ENCODE peak calls at places on chromosomes 4 and X, in nine cellular contexts. One of them, this sample, is unnamed.
A peak's percentile ranks its signal among the peaks of the same experiment; 100 is the strongest.

GRCh38 chr4:167435786-167436185 is 201.5 kb upstream of the SPOCK3 start:
- DNase-seq in right lobe of liver: no peak
- DNase-seq in HCT116: no peak
- DNase-seq in neural progenitor cell: no peak
- DNase-seq in cardiac fibroblast: no peak
- DNase-seq in NB4: no peak
- DNase-seq in endothelial cell of umbilical vein: no peak
- DNase-seq in upper lobe of left lung: no peak
- DNase-seq in RWPE1: no peak
- DNase-seq in this sample: no peak

GRCh38 chrX:32998776-32999175 is 212.6 kb downstream of the DMD start:
- DNase-seq in HCT116: no peak
- DNase-seq in endothelial cell of umbilical vein: no peak
- DNase-seq in cardiac fibroblast: no peak
- DNase-seq in RWPE1: no peak
- DNase-seq in upper lobe of left lung: no peak
- DNase-seq in neural progenitor cell: no peak
- DNase-seq in right lobe of liver: no peak
- DNase-seq in NB4: no peak
- DNase-seq in this sample: no peak

GRCh38 chr4:179097741-179098140 is 1655.5 kb upstream of the AGA start:
- DNase-seq in neural progenitor cell: peak; percentile 74
- DNase-seq in RWPE1: no peak
- DNase-seq in NB4: peak; percentile 30
- DNase-seq in cardiac fibroblast: no peak
- DNase-seq in HCT116: no peak
- DNase-seq in right lobe of liver: no peak
- DNase-seq in endothelial cell of umbilical vein: no peak
- DNase-seq in upper lobe of left lung: no peak
- DNase-seq in this sample: no peak

GRCh38 chr4:124433500-124433899 is 279.0 kb downstream of the ANKRD50 start:
- DNase-seq in HCT116: no peak
- DNase-seq in right lobe of liver: no peak
- DNase-seq in neural progenitor cell: no peak
- DNase-seq in endothelial cell of umbilical vein: peak; percentile 76
- DNase-seq in NB4: no peak
- DNase-seq in RWPE1: no peak
- DNase-seq in cardiac fibroblast: peak; percentile 96
- DNase-seq in upper lobe of left lung: no peak
- DNase-seq in this sample: no peak

GRCh38 chr4:145347684-145348083 is 134.0 kb upstream of the SMAD1 start:
- DNase-seq in NB4: no peak
- DNase-seq in HCT116: no peak
- DNase-seq in endothelial cell of umbilical vein: no peak
- DNase-seq in upper lobe of left lung: no peak
- DNase-seq in right lobe of liver: no peak
- DNase-seq in cardiac fibroblast: no peak
- DNase-seq in neural progenitor cell: no peak
- DNase-seq in RWPE1: no peak
- DNase-seq in this sample: no peak

GRCh38 chr4:177461606-177462005 is 19.4 kb upstream of the AGA start:
- DNase-seq in cardiac fibroblast: peak; percentile 78
- DNase-seq in right lobe of liver: no peak
- DNase-seq in upper lobe of left lung: no peak
- DNase-seq in RWPE1: no peak
- DNase-seq in HCT116: no peak
- DNase-seq in endothelial cell of umbilical vein: no peak
- DNase-seq in NB4: no peak
- DNase-seq in neural progenitor cell: no peak
- DNase-seq in this sample: no peak

GRCh38 chr4:107737470-107737869 is 17.4 kb upstream of the PAPSS1 start:
- DNase-seq in cardiac fibroblast: no peak
- DNase-seq in HCT116: no peak
- DNase-seq in upper lobe of left lung: no peak
- DNase-seq in neural progenitor cell: no peak
- DNase-seq in endothelial cell of umbilical vein: no peak
- DNase-seq in RWPE1: no peak
- DNase-seq in NB4: no peak
- DNase-seq in right lobe of liver: no peak
- DNase-seq in this sample: no peak

GRCh38 chr4:5018603-5019002 is 655 bp downstream of the CYTL1 start:
- DNase-seq in RWPE1: no peak
- DNase-seq in neural progenitor cell: no peak
- DNase-seq in right lobe of liver: no peak
- DNase-seq in HCT116: no peak
- DNase-seq in cardiac fibroblast: no peak
- DNase-seq in endothelial cell of umbilical vein: no peak
- DNase-seq in upper lobe of left lung: no peak
- DNase-seq in NB4: peak; percentile 65
- DNase-seq in this sample: no peak

GRCh38 chr4:156347412-156348075 is 393.9 kb upstream of the CTSO start:
- DNase-seq in right lobe of liver: no peak
- DNase-seq in neural progenitor cell: no peak
- DNase-seq in cardiac fibroblast: peak; percentile 51
- DNase-seq in NB4: no peak
- DNase-seq in endothelial cell of umbilical vein: no peak
- DNase-seq in upper lobe of left lung: no peak
- DNase-seq in HCT116: peak; percentile 81
- DNase-seq in RWPE1: peak; percentile 29
- DNase-seq in this sample: no peak

GRCh38 chr4:13349096-13349495 is 135.0 kb downstream of the RAB28 start:
- DNase-seq in HCT116: no peak
- DNase-seq in RWPE1: no peak
- DNase-seq in right lobe of liver: no peak
- DNase-seq in endothelial cell of umbilical vein: no peak
- DNase-seq in cardiac fibroblast: peak; percentile 71
- DNase-seq in neural progenitor cell: no peak
- DNase-seq in upper lobe of left lung: no peak
- DNase-seq in NB4: no peak
- DNase-seq in this sample: no peak

GRCh38 chr4:98433608-98434198 is 172.5 kb downstream of the RAP1GDS1 start:
- DNase-seq in RWPE1: no peak
- DNase-seq in right lobe of liver: no peak
- DNase-seq in HCT116: no peak
- DNase-seq in endothelial cell of umbilical vein: no peak
- DNase-seq in neural progenitor cell: no peak
- DNase-seq in upper lobe of left lung: no peak
- DNase-seq in cardiac fibroblast: no peak
- DNase-seq in NB4: no peak
- DNase-seq in this sample: no peak

GRCh38 chr4:145523117-145523516 is 41.5 kb downstream of the SMAD1 start:
- DNase-seq in cardiac fibroblast: peak; percentile 53
- DNase-seq in RWPE1: no peak
- DNase-seq in neural progenitor cell: no peak
- DNase-seq in NB4: peak; percentile 2
- DNase-seq in right lobe of liver: no peak
- DNase-seq in endothelial cell of umbilical vein: no peak
- DNase-seq in HCT116: no peak
- DNase-seq in upper lobe of left lung: no peak
- DNase-seq in this sample: no peak

GRCh38 chr4:146211440-146211839 is 2.9 kb upstream of the REELD1 start:
- DNase-seq in neural progenitor cell: no peak
- DNase-seq in RWPE1: no peak
- DNase-seq in HCT116: no peak
- DNase-seq in right lobe of liver: no peak
- DNase-seq in upper lobe of left lung: no peak
- DNase-seq in endothelial cell of umbilical vein: no peak
- DNase-seq in NB4: no peak
- DNase-seq in cardiac fibroblast: no peak
- DNase-seq in this sample: no peak

GRCh38 chr4:113591982-113592381 is 169.6 kb downstream of the CAMK2D start:
- DNase-seq in upper lobe of left lung: no peak
- DNase-seq in neural progenitor cell: no peak
- DNase-seq in right lobe of liver: no peak
- DNase-seq in NB4: no peak
- DNase-seq in cardiac fibroblast: no peak
- DNase-seq in RWPE1: no peak
- DNase-seq in HCT116: no peak
- DNase-seq in endothelial cell of umbilical vein: no peak
- DNase-seq in this sample: no peak

GRCh38 chrX:38816158-38816557 is 14.9 kb downstream of the MID1IP1 start:
- DNase-seq in endothelial cell of umbilical vein: no peak
- DNase-seq in right lobe of liver: no peak
- DNase-seq in cardiac fibroblast: no peak
- DNase-seq in HCT116: no peak
- DNase-seq in NB4: peak; percentile 9
- DNase-seq in RWPE1: no peak
- DNase-seq in neural progenitor cell: no peak
- DNase-seq in upper lobe of left lung: no peak
- DNase-seq in this sample: no peak

GRCh38 chr4:110742148-110742547 is 119.3 kb upstream of the PITX2 start:
- DNase-seq in RWPE1: no peak
- DNase-seq in right lobe of liver: no peak
- DNase-seq in cardiac fibroblast: no peak
- DNase-seq in upper lobe of left lung: no peak
- DNase-seq in NB4: no peak
- DNase-seq in HCT116: no peak
- DNase-seq in neural progenitor cell: no peak
- DNase-seq in endothelial cell of umbilical vein: peak; percentile 13
- DNase-seq in this sample: no peak
- TF ChIP-seq CTCF in RWPE1: no peak
- TF ChIP-seq CTCF in right lobe of liver: no peak
- TF ChIP-seq CTCF in cardiac fibroblast: no peak
- TF ChIP-seq CTCF in upper lobe of left lung: no peak
- TF ChIP-seq CTCF in NB4: no peak
- TF ChIP-seq CTCF in HCT116: no peak
- TF ChIP-seq CTCF in neural progenitor cell: no peak
- TF ChIP-seq CTCF in endothelial cell of umbilical vein: no peak
- TF ChIP-seq CTCF in this sample: no peak

GRCh38 chrX:104270212-104270611 is 15.5 kb upstream of the ESX1 start:
- DNase-seq in cardiac fibroblast: no peak
- DNase-seq in neural progenitor cell: peak; percentile 37
- DNase-seq in upper lobe of left lung: no peak
- DNase-seq in endothelial cell of umbilical vein: no peak
- DNase-seq in right lobe of liver: no peak
- DNase-seq in HCT116: no peak
- DNase-seq in NB4: peak; percentile 2
- DNase-seq in RWPE1: no peak
- DNase-seq in this sample: no peak

GRCh38 chrX:104270916-104271512 is 16.3 kb upstream of the ESX1 start:
- DNase-seq in NB4: peak; percentile 45
- DNase-seq in RWPE1: peak; percentile 32
- DNase-seq in HCT116: peak; percentile 50
- DNase-seq in neural progenitor cell: peak; percentile 65
- DNase-seq in endothelial cell of umbilical vein: peak; percentile 62
- DNase-seq in upper lobe of left lung: no peak
- DNase-seq in right lobe of liver: peak; percentile 38
- DNase-seq in cardiac fibroblast: peak; percentile 51
- DNase-seq in this sample: peak; percentile 43
- TF ChIP-seq CTCF in NB4: peak; percentile 60
- TF ChIP-seq CTCF in RWPE1: peak; percentile 39
- TF ChIP-seq CTCF in HCT116: peak; percentile 80
- TF ChIP-seq CTCF in neural progenitor cell: peak; percentile 72
- TF ChIP-seq CTCF in endothelial cell of umbilical vein: peak; percentile 55
- TF ChIP-seq CTCF in upper lobe of left lung: no peak
- TF ChIP-seq CTCF in right lobe of liver: peak; percentile 61
- TF ChIP-seq CTCF in cardiac fibroblast: peak; percentile 52
- TF ChIP-seq CTCF in this sample: peak; percentile 60

GRCh38 chr4:23774932-23775331 is 114.9 kb downstream of the PPARGC1A start:
- DNase-seq in NB4: no peak
- DNase-seq in neural progenitor cell: no peak
- DNase-seq in RWPE1: no peak
- DNase-seq in HCT116: no peak
- DNase-seq in right lobe of liver: no peak
- DNase-seq in endothelial cell of umbilical vein: no peak
- DNase-seq in cardiac fibroblast: no peak
- DNase-seq in upper lobe of left lung: no peak
- DNase-seq in this sample: no peak

GRCh38 chr4:23779422-23779821 is 110.4 kb downstream of the PPARGC1A start:
- DNase-seq in endothelial cell of umbilical vein: no peak
- DNase-seq in upper lobe of left lung: no peak
- DNase-seq in neural progenitor cell: no peak
- DNase-seq in right lobe of liver: no peak
- DNase-seq in cardiac fibroblast: no peak
- DNase-seq in HCT116: no peak
- DNase-seq in RWPE1: no peak
- DNase-seq in NB4: no peak
- DNase-seq in this sample: no peak

GRCh38 chr4:23779839-23780238 is 110.0 kb downstream of the PPARGC1A start:
- DNase-seq in endothelial cell of umbilical vein: no peak
- DNase-seq in right lobe of liver: no peak
- DNase-seq in HCT116: no peak
- DNase-seq in cardiac fibroblast: no peak
- DNase-seq in neural progenitor cell: no peak
- DNase-seq in NB4: no peak
- DNase-seq in RWPE1: no peak
- DNase-seq in upper lobe of left lung: no peak
- DNase-seq in this sample: no peak

GRCh38 chr4:23773884-23774636 is 115.8 kb downstream of the PPARGC1A start:
- DNase-seq in NB4: no peak
- DNase-seq in endothelial cell of umbilical vein: no peak
- DNase-seq in neural progenitor cell: no peak
- DNase-seq in upper lobe of left lung: no peak
- DNase-seq in cardiac fibroblast: no peak
- DNase-seq in HCT116: no peak
- DNase-seq in RWPE1: no peak
- DNase-seq in right lobe of liver: no peak
- DNase-seq in this sample: no peak

DNA sequence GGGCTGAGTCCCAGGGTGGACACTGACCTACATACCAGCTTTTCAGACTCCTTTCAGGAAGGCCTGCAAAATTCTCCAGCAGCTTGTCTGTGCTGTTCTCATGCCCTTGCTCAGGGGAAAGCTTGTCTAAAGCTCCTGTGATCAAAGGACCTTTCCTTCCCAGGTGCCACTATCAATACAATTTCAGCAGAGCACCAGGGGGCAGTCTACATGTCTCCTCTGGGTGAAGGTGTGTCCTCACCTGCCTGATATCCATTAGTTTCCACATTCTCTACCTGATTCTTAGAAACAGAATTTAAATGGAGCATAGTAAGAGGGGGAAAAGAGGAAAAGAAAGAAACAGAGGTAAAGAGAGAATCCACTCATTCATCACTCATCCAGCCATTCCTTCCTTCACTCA is 114.2 kb downstream of the PPARGC1A start:
- DNase-seq in upper lobe of left lung: peak; percentile 25
- DNase-seq in neural progenitor cell: no peak
- DNase-seq in RWPE1: no peak
- DNase-seq in right lobe of liver: no peak
- DNase-seq in endothelial cell of umbilical vein: no peak
- DNase-seq in cardiac fibroblast: no peak
- DNase-seq in NB4: no peak
- DNase-seq in HCT116: no peak
- DNase-seq in this sample: no peak
- TF ChIP-seq CTCF in upper lobe of left lung: no peak
- TF ChIP-seq CTCF in neural progenitor cell: no peak
- TF ChIP-seq CTCF in RWPE1: no peak
- TF ChIP-seq CTCF in right lobe of liver: peak; percentile 22
- TF ChIP-seq CTCF in endothelial cell of umbilical vein: no peak
- TF ChIP-seq CTCF in cardiac fibroblast: no peak
- TF ChIP-seq CTCF in NB4: no peak
- TF ChIP-seq CTCF in HCT116: no peak
- TF ChIP-seq CTCF in this sample: no peak

DNA sequence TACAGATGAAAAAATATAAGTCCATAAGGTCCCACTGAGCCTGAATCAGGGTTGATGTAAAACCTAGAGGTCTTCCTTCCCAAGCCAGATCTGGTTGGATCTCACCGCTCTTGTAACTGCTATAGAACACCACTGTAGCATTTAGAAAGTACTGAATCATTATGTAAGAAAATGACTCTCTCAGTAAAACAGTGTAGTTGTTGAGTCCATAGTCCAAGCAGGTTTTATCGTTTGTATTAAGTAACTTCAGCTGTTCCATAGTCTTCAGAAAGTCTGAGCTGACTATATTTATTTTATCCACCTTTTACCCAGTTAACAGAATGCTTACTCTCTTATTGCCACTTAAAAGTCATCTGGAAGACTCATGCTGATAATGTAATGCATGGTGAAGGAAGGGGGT is 82.2 kb downstream of the POLA1 start:
- DNase-seq in upper lobe of left lung: no peak
- DNase-seq in neural progenitor cell: no peak
- DNase-seq in cardiac fibroblast: no peak
- DNase-seq in NB4: no peak
- DNase-seq in endothelial cell of umbilical vein: no peak
- DNase-seq in RWPE1: no peak
- DNase-seq in right lobe of liver: no peak
- DNase-seq in HCT116: no peak
- DNase-seq in this sample: no peak
- TF ChIP-seq CTCF in upper lobe of left lung: no peak
- TF ChIP-seq CTCF in neural progenitor cell: no peak
- TF ChIP-seq CTCF in cardiac fibroblast: no peak
- TF ChIP-seq CTCF in NB4: no peak
- TF ChIP-seq CTCF in endothelial cell of umbilical vein: no peak
- TF ChIP-seq CTCF in RWPE1: no peak
- TF ChIP-seq CTCF in right lobe of liver: no peak
- TF ChIP-seq CTCF in HCT116: no peak
- TF ChIP-seq CTCF in this sample: no peak

This sample was measured in glutamatergic neuron.